ENCODE peak calls at places on chromosomes 3 and 15, in five cellular contexts. D is choroid plexus epithelial cell; C is NCI-H748 treated with DMSO at 0.1 percent for 48 hours; E is stimulated activated CD8-positive, alpha-beta memory T cell treated with anti-CD3 and anti-CD28 coated beads, Interleukin-7, amount 100 ng/mL, for 24 hours; R is A673. Z is an unnamed sample.

GRCh38 chr15:66646308-66646707 is 55.7 kb upstream of the SMAD6 start:
- DNase-seq in R (no peak), E (no peak), C (no peak), D (no peak), Z (no peak)

GRCh38 chr3:175932586-175932985 is 1073.5 kb downstream of the NAALADL2 start:
- DNase-seq in D (peak; percentile 27), R (no peak), E (no peak), C (no peak), Z (no peak)

GRCh38 chr3:42120866-42121265 is 29.7 kb downstream of the TRAK1 start:
- DNase-seq in R (no peak), D (no peak), C (no peak), E (no peak), Z (no peak)

GRCh38 chr3:87397210-87397609 is 120.8 kb upstream of the POU1F1 start:
- DNase-seq in D (peak; percentile 50), R (no peak), C (no peak), E (no peak), Z (no peak)

GRCh38 chr3:144332866-144333265 is 361.2 kb downstream of the DIPK2A start:
- DNase-seq in D (no peak), R (no peak), E (no peak), C (no peak), Z (no peak)

GRCh38 chr15:90002428-90002844 is 1.3 kb downstream of the ZNF710 start:
- DNase-seq in D (peak; percentile 42), C (peak; percentile 6), R (peak; percentile 49), E (no peak), Z (peak; percentile 30)

GRCh38 chr3:35936571-35936970 is 297.2 kb downstream of the ARPP21 start:
- DNase-seq in C (no peak), D (peak; percentile 71), R (no peak), E (no peak), Z (no peak)

GRCh38 chr15:67422296-67422695 is 98.6 kb upstream of the C15orf61 start:
- DNase-seq in C (no peak), R (no peak), D (no peak), E (no peak), Z (no peak)

GRCh38 chr3:36514171-36514570 is 133.9 kb downstream of the STAC start:
- DNase-seq in C (no peak), D (no peak), R (no peak), E (no peak), Z (no peak)

GRCh38 chr3:178856804-178857203 is 214.8 kb downstream of the ZMAT3 start:
- DNase-seq in E (no peak), D (no peak), R (no peak), C (no peak), Z (no peak)

GRCh38 chr15:90145259-90145658 is 43.0 kb upstream of the IDH2 start:
- DNase-seq in C (no peak), R (no peak), D (no peak), E (no peak), Z (no peak)

GRCh38 chr15:68503791-68504720 is 72.1 kb upstream of the ITGA11 start:
- DNase-seq in C (no peak), R (no peak), D (peak; percentile 53), E (no peak), Z (no peak)

GRCh38 chr15:31316135-31316795 is 10.4 kb upstream of the KLF13 start:
- DNase-seq in E (no peak), R (no peak), D (no peak), C (no peak), Z (no peak)

GRCh38 chr3:62727576-62727975 is 147.6 kb downstream of the CADPS start:
- DNase-seq in C (peak; percentile 29), D (peak; percentile 2), E (no peak), R (peak; percentile 0), Z (no peak)

GRCh38 chr3:133383175-133383574 is 16.7 kb upstream of the BFSP2 start:
- DNase-seq in E (no peak), D (no peak), R (no peak), C (no peak), Z (no peak)

GRCh38 chr3:150414989-150415388 is 6.9 kb downstream of the TSC22D2 start:
- DNase-seq in D (no peak), R (no peak), C (no peak), E (no peak), Z (no peak)

GRCh38 chr15:73922186-73923151 is 3.8 kb upstream of the LOXL1 start:
- DNase-seq in R (peak; percentile 96), E (no peak), D (peak; percentile 70), C (no peak), Z (no peak)